ENCODE peak calls at places on chromosomes 1 and 21, in six cellular contexts. One of them, this sample, is unnamed.

GRCh38 chr1:193700710-193701355 is 514.4 kb upstream of the B3GALT2 start:
- DNase-seq in cardiac fibroblast: peak
- DNase-seq in uterus: no peak
- DNase-seq in effector memory CD8-positive, alpha-beta T cell: no peak
- DNase-seq in type B pancreatic cell: no peak
- DNase-seq in amygdala: no peak
- DNase-seq in this sample: peak

GRCh38 chr1:46622341-46622740 is 5.7 kb upstream of the MOB3C start:
- DNase-seq in cardiac fibroblast: peak
- DNase-seq in uterus: no peak
- DNase-seq in effector memory CD8-positive, alpha-beta T cell: no peak
- DNase-seq in type B pancreatic cell: no peak
- DNase-seq in amygdala: no peak
- DNase-seq in this sample: peak

GRCh38 chr21:32406405-32406804 is 6.1 kb upstream of the EVA1C start:
- DNase-seq in cardiac fibroblast: no peak
- DNase-seq in uterus: no peak
- DNase-seq in effector memory CD8-positive, alpha-beta T cell: no peak
- DNase-seq in type B pancreatic cell: no peak
- DNase-seq in amygdala: no peak
- DNase-seq in this sample: no peak

GRCh38 chr1:15948600-15949452 is 27.1 kb downstream of the ZBTB17 start:
- DNase-seq in cardiac fibroblast: peak
- DNase-seq in uterus: peak
- DNase-seq in effector memory CD8-positive, alpha-beta T cell: no peak
- DNase-seq in type B pancreatic cell: no peak
- DNase-seq in amygdala: no peak
- DNase-seq in this sample: no peak

GRCh38 chr1:50697440-50698421 is 262.3 kb downstream of the FAF1 start:
- DNase-seq in cardiac fibroblast: no peak
- DNase-seq in uterus: no peak
- DNase-seq in effector memory CD8-positive, alpha-beta T cell: no peak
- DNase-seq in type B pancreatic cell: no peak
- DNase-seq in amygdala: no peak
- DNase-seq in this sample: no peak

GRCh38 chr21:25871566-25871965 is 136.8 kb downstream of the GABPA start:
- DNase-seq in cardiac fibroblast: no peak
- DNase-seq in uterus: no peak
- DNase-seq in effector memory CD8-positive, alpha-beta T cell: no peak
- DNase-seq in type B pancreatic cell: no peak
- DNase-seq in amygdala: no peak
- DNase-seq in this sample: no peak

GRCh38 chr1:174999926-175000696 is at the start of gene CACYBP:
- DNase-seq in cardiac fibroblast: peak
- DNase-seq in uterus: peak
- DNase-seq in effector memory CD8-positive, alpha-beta T cell: peak
- DNase-seq in type B pancreatic cell: peak
- DNase-seq in amygdala: no peak
- DNase-seq in this sample: peak

GRCh38 chr1:204261746-204262505 is 48.1 kb upstream of the GOLT1A start:
- DNase-seq in cardiac fibroblast: peak
- DNase-seq in uterus: no peak
- DNase-seq in effector memory CD8-positive, alpha-beta T cell: no peak
- DNase-seq in type B pancreatic cell: no peak
- DNase-seq in amygdala: no peak
- DNase-seq in this sample: no peak

GRCh38 chr1:98051065-98051675 is 130.3 kb upstream of the DPYD start:
- DNase-seq in cardiac fibroblast: peak
- DNase-seq in uterus: peak
- DNase-seq in effector memory CD8-positive, alpha-beta T cell: peak
- DNase-seq in type B pancreatic cell: peak
- DNase-seq in amygdala: no peak
- DNase-seq in this sample: peak

GRCh38 chr1:119290297-119290696 is 78.3 kb upstream of the HAO2 start:
- DNase-seq in cardiac fibroblast: no peak
- DNase-seq in uterus: no peak
- DNase-seq in effector memory CD8-positive, alpha-beta T cell: no peak
- DNase-seq in type B pancreatic cell: no peak
- DNase-seq in amygdala: no peak
- DNase-seq in this sample: no peak

GRCh38 chr1:164702216-164702615 is 143.2 kb downstream of the PBX1 start:
- DNase-seq in cardiac fibroblast: peak
- DNase-seq in uterus: no peak
- DNase-seq in effector memory CD8-positive, alpha-beta T cell: no peak
- DNase-seq in type B pancreatic cell: no peak
- DNase-seq in amygdala: no peak
- DNase-seq in this sample: no peak

GRCh38 chr21:31624961-31625491 is 34.5 kb upstream of the SOD1 start:
- DNase-seq in cardiac fibroblast: no peak
- DNase-seq in uterus: no peak
- DNase-seq in effector memory CD8-positive, alpha-beta T cell: no peak
- DNase-seq in type B pancreatic cell: no peak
- DNase-seq in amygdala: no peak
- DNase-seq in this sample: no peak

GRCh38 chr1:168907053-168907452 is 178.0 kb upstream of the DPT start:
- DNase-seq in cardiac fibroblast: no peak
- DNase-seq in uterus: no peak
- DNase-seq in effector memory CD8-positive, alpha-beta T cell: no peak
- DNase-seq in type B pancreatic cell: no peak
- DNase-seq in amygdala: no peak
- DNase-seq in this sample: peak

GRCh38 chr1:109912873-109913272 is 2.2 kb downstream of the CSF1 start:
- DNase-seq in cardiac fibroblast: peak
- DNase-seq in uterus: no peak
- DNase-seq in effector memory CD8-positive, alpha-beta T cell: no peak
- DNase-seq in type B pancreatic cell: no peak
- DNase-seq in amygdala: no peak
- DNase-seq in this sample: no peak

GRCh38 chr1:202036595-202037387 is 26.4 kb downstream of the ELF3 start:
- DNase-seq in cardiac fibroblast: no peak
- DNase-seq in uterus: no peak
- DNase-seq in effector memory CD8-positive, alpha-beta T cell: no peak
- DNase-seq in type B pancreatic cell: no peak
- DNase-seq in amygdala: no peak
- DNase-seq in this sample: no peak

GRCh38 chr1:24965571-24965930 is 35.5 kb upstream of the RUNX3 start:
- DNase-seq in cardiac fibroblast: no peak
- DNase-seq in uterus: no peak
- DNase-seq in effector memory CD8-positive, alpha-beta T cell: no peak
- DNase-seq in type B pancreatic cell: no peak
- DNase-seq in amygdala: no peak
- DNase-seq in this sample: no peak

GRCh38 chr21:46538262-46538661 is 66.6 kb downstream of the S100B start:
- DNase-seq in cardiac fibroblast: no peak
- DNase-seq in uterus: no peak
- DNase-seq in effector memory CD8-positive, alpha-beta T cell: no peak
- DNase-seq in type B pancreatic cell: no peak
- DNase-seq in amygdala: no peak
- DNase-seq in this sample: no peak

GRCh38 chr1:21497466-21498061 is 11.7 kb upstream of the ALPL start:
- DNase-seq in cardiac fibroblast: no peak
- DNase-seq in uterus: no peak
- DNase-seq in effector memory CD8-positive, alpha-beta T cell: no peak
- DNase-seq in type B pancreatic cell: no peak
- DNase-seq in amygdala: no peak
- DNase-seq in this sample: no peak

GRCh38 chr1:227424948-227425347 is 106.7 kb upstream of the CDC42BPA start:
- DNase-seq in cardiac fibroblast: no peak
- DNase-seq in uterus: no peak
- DNase-seq in effector memory CD8-positive, alpha-beta T cell: no peak
- DNase-seq in type B pancreatic cell: no peak
- DNase-seq in amygdala: no peak
- DNase-seq in this sample: peak

GRCh38 chr1:181659348-181659957 is 176.1 kb downstream of the CACNA1E start:
- DNase-seq in cardiac fibroblast: no peak
- DNase-seq in uterus: no peak
- DNase-seq in effector memory CD8-positive, alpha-beta T cell: no peak
- DNase-seq in type B pancreatic cell: no peak
- DNase-seq in amygdala: no peak
- DNase-seq in this sample: no peak

GRCh38 chr1:13642306-13643004 is 57.5 kb upstream of the PRDM2 start:
- DNase-seq in cardiac fibroblast: no peak
- DNase-seq in uterus: no peak
- DNase-seq in effector memory CD8-positive, alpha-beta T cell: no peak
- DNase-seq in type B pancreatic cell: no peak
- DNase-seq in amygdala: no peak
- DNase-seq in this sample: no peak

GRCh38 chr21:43880111-43880985 is 15.3 kb downstream of the AGPAT3 start:
- DNase-seq in cardiac fibroblast: peak
- DNase-seq in uterus: no peak
- DNase-seq in effector memory CD8-positive, alpha-beta T cell: no peak
- DNase-seq in type B pancreatic cell: no peak
- DNase-seq in amygdala: no peak
- DNase-seq in this sample: peak

GRCh38 chr1:20551945-20552727 is at the start of gene FAM43B:
- DNase-seq in cardiac fibroblast: peak
- DNase-seq in uterus: peak
- DNase-seq in effector memory CD8-positive, alpha-beta T cell: no peak
- DNase-seq in type B pancreatic cell: peak
- DNase-seq in amygdala: peak
- DNase-seq in this sample: no peak